ENCODE peak calls at places on chromosomes 2 and 18, in five cellular contexts. Y is DND-41, Q is AG04450, J is coronary artery, E is left ventricle myocardium inferior. O is an unnamed sample.

GRCh38 chr2:74197983-74198460 is 393 bp upstream of the MTHFD2 start:
- DNase-seq in Y (no peak), Q (no peak), J (no peak), E (no peak), O (no peak)

GRCh38 chr18:48300463-48300961 is 108.7 kb downstream of the ZBTB7C start:
- DNase-seq in Y (peak), Q (no peak), J (peak), E (peak), O (no peak)

GRCh38 chr2:215960825-215961224 is 52.5 kb downstream of the MREG start:
- DNase-seq in Y (no peak), Q (no peak), J (no peak), E (no peak), O (no peak)

GRCh38 chr18:26747131-26747475 is 118.4 kb downstream of the AQP4 start:
- DNase-seq in Y (no peak), Q (no peak), J (no peak), E (no peak), O (no peak)

GRCh38 chr2:169776483-169776802 is 22.2 kb upstream of the SSB start:
- DNase-seq in Y (no peak), Q (no peak), J (no peak), E (no peak), O (no peak)

GRCh38 chr18:31633416-31634330 is 42.0 kb downstream of the TTR start:
- DNase-seq in Y (no peak), Q (no peak), J (no peak), E (no peak), O (no peak)

GRCh38 chr18:25425030-25425429 is 73.1 kb upstream of the ZNF521 start:
- DNase-seq in Y (no peak), Q (no peak), J (no peak), E (no peak), O (no peak)

GRCh38 chr2:161384864-161385263 is 31.2 kb upstream of the TBR1 start:
- DNase-seq in Y (peak), Q (no peak), J (no peak), E (no peak), O (no peak)

GRCh38 chr2:216031960-216032689 is 18.8 kb upstream of the MREG start:
- DNase-seq in Y (no peak), Q (peak), J (no peak), E (no peak), O (no peak)

GRCh38 chr2:234932591-234933168 is 19.1 kb upstream of the SH3BP4 start:
- DNase-seq in Y (no peak), Q (no peak), J (no peak), E (no peak), O (no peak)

GRCh38 chr2:207165121-207166038 is at the start of gene KLF7:
- DNase-seq in Y (peak), Q (no peak), J (no peak), E (peak), O (peak)

GRCh38 chr2:172445851-172446250 is 18.5 kb downstream of the ITGA6 start:
- DNase-seq in Y (no peak), Q (no peak), J (no peak), E (no peak), O (no peak)

GRCh38 chr18:44943201-44943881 is 262.7 kb downstream of the SETBP1 start:
- DNase-seq in Y (no peak), Q (no peak), J (no peak), E (no peak), O (no peak)

GRCh38 chr2:32810909-32811495 is 135.8 kb upstream of the LTBP1 start:
- DNase-seq in Y (no peak), Q (no peak), J (no peak), E (no peak), O (no peak)

GRCh38 chr2:60794271-60794863 is 38.3 kb downstream of the PAPOLG start:
- DNase-seq in Y (no peak), Q (no peak), J (no peak), E (no peak), O (no peak)

GRCh38 chr2:236922061-236922460 is 163.6 kb upstream of the COPS8 start:
- DNase-seq in Y (no peak), Q (no peak), J (no peak), E (no peak), O (no peak)

DNA sequence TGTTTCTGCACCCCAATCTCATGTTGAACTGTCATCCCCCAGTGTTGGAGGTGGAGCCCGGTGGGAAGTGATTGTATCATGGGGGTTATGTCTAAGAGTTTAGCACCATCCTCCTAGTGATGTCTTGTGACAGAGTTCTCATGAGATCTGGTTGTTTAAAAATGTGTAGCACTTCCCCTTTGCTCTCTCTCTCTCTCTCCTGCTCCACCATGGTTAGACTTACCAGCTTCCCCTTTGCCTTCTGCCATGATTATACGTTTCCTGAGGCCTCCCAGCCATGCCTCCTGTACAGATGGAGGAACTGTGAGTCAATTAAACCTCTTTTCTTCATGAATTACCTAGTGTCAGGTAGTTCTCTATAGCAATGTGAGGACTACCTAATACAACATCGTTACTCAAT is 396.9 kb upstream of the LRATD1 start:
- DNase-seq in Y (no peak), Q (no peak), J (no peak), E (no peak), O (no peak)
- H3K27ac ChIP-seq in Y (no peak), Q (no peak), J (no peak), E (no peak), O (no peak)

GRCh38 chr2:187271825-187272224 is 176.2 kb downstream of the CALCRL start:
- DNase-seq in Y (no peak), Q (no peak), J (no peak), E (no peak), O (no peak)
- TF ChIP-seq CTCF in Y (no peak), Q (no peak), J (no peak), E (no peak), O (no peak)

GRCh38 chr18:58102020-58102419 is 58.0 kb downstream of the NEDD4L start:
- DNase-seq in Y (no peak), Q (no peak), J (no peak), E (no peak), O (no peak)
- H3K27ac ChIP-seq in Y (no peak), Q (no peak), J (no peak), E (no peak), O (no peak)

DNA sequence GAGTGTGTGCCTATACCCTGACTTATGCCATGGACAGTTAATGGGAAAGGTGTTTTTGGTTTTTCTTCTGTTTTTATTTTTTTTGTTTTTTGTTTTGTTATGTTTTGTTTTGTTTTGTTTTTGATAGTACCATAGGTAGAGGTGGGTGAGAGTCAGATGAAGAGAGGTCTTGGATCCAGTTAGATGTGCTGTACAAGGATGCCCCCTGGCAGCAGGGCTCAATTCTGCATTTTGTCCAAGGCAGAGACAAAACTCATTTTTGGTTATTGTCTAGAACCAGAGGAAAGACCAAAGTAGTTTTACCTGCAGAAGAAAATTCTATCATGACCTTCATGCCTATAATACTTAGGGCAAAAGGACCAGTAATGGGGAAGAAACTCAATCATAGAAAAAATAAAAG is 48.5 kb downstream of the SLC5A7 start:
- DNase-seq in Y (no peak), Q (no peak), J (no peak), E (no peak), O (no peak)
- TF ChIP-seq CTCF in Y (peak), Q (peak), J (no peak), E (no peak), O (no peak)

GRCh38 chr18:50461251-50461650 is 86.4 kb downstream of the SKA1 start:
- DNase-seq in Y (no peak), Q (no peak), J (no peak), E (no peak), O (no peak)

GRCh38 chr18:50466634-50467033 is 91.8 kb downstream of the SKA1 start:
- DNase-seq in Y (no peak), Q (no peak), J (no peak), E (no peak), O (no peak)

GRCh38 chr18:50469380-50469781 is 90.5 kb upstream of the MAPK4 start:
- DNase-seq in Y (no peak), Q (no peak), J (peak), E (peak), O (peak)

GRCh38 chr18:50468802-50469201 is 91.1 kb upstream of the MAPK4 start:
- DNase-seq in Y (no peak), Q (no peak), J (no peak), E (no peak), O (no peak)

GRCh38 chr18:50465211-50466153 is 90.6 kb downstream of the SKA1 start:
- DNase-seq in Y (no peak), Q (no peak), J (no peak), E (no peak), O (no peak)
- H3K27ac ChIP-seq in Y (no peak), Q (no peak), J (no peak), E (no peak), O (no peak)

GRCh38 chr2:3377612-3378432 is at the start of gene EIPR1:
- DNase-seq in Y (no peak), Q (peak), J (peak), E (peak), O (peak)
- TF ChIP-seq CTCF in Y (no peak), Q (no peak), J (no peak), E (peak), O (no peak)

GRCh38 chr2:99424391-99424790 is 65.4 kb downstream of the REV1 start:
- DNase-seq in Y (no peak), Q (no peak), J (no peak), E (no peak), O (no peak)

GRCh38 chr2:99420031-99420430 is 69.8 kb downstream of the REV1 start:
- DNase-seq in Y (no peak), Q (no peak), J (no peak), E (no peak), O (no peak)

GRCh38 chr2:99422599-99422998 is 67.2 kb downstream of the REV1 start:
- DNase-seq in Y (no peak), Q (no peak), J (no peak), E (no peak), O (no peak)

GRCh38 chr2:99420751-99421299 is 69.0 kb downstream of the REV1 start:
- DNase-seq in Y (no peak), Q (no peak), J (no peak), E (no peak), O (no peak)

GRCh38 chr2:99421469-99421868 is 68.3 kb downstream of the REV1 start:
- DNase-seq in Y (no peak), Q (no peak), J (no peak), E (no peak), O (no peak)
- H3K27ac ChIP-seq in Y (no peak), Q (no peak), J (no peak), E (peak), O (no peak)